ENCODE peak calls at places on chromosomes 13 and 19, in six cellular contexts. Y is upper lobe of left lung, S is HepG2, B is A549, J is K562, W is GM12878. F is an unnamed sample.

GRCh38 chr13:28650284-28650683 is 8.6 kb upstream of the POMP start:
- ATAC-seq in Y (no peak), S (no peak), B (no peak), J (no peak), W (peak), F (no peak)

GRCh38 chr13:106473174-106473573 is 62.3 kb downstream of the EFNB2 start:
- ATAC-seq in Y (no peak), S (no peak), B (no peak), J (no peak), W (peak), F (no peak)

GRCh38 chr13:29464105-29464679 is 131.3 kb downstream of the SLC7A1 start:
- ATAC-seq in Y (no peak), S (no peak), B (no peak), J (no peak), W (no peak), F (no peak)

GRCh38 chr19:4036576-4037300 is 29.2 kb downstream of the PIAS4 start:
- ATAC-seq in Y (no peak), S (no peak), B (no peak), J (no peak), W (no peak), F (no peak)

GRCh38 chr19:23118400-23118799 is 1.6 kb downstream of the ZNF730 start:
- ATAC-seq in Y (no peak), S (no peak), B (no peak), J (no peak), W (no peak), F (no peak)

GRCh38 chr19:47796785-47797184 is 7.6 kb downstream of the TPRX1 start:
- ATAC-seq in Y (no peak), S (no peak), B (no peak), J (no peak), W (no peak), F (no peak)

GRCh38 chr13:39788097-39788496 is 132.6 kb downstream of the COG6 start:
- ATAC-seq in Y (no peak), S (no peak), B (no peak), J (no peak), W (no peak), F (no peak)

GRCh38 chr19:14114854-14115253 is 2.7 kb downstream of the PRKACA start:
- ATAC-seq in Y (no peak), S (no peak), B (peak), J (no peak), W (peak), F (no peak)

GRCh38 chr19:38452430-38453366 is 19.2 kb downstream of the RYR1 start:
- ATAC-seq in Y (no peak), S (no peak), B (peak), J (peak), W (peak), F (peak)

GRCh38 chr19:10654610-10655456 is 687 bp downstream of the ILF3 start:
- ATAC-seq in Y (peak), S (peak), B (peak), J (peak), W (peak), F (peak)

DNA sequence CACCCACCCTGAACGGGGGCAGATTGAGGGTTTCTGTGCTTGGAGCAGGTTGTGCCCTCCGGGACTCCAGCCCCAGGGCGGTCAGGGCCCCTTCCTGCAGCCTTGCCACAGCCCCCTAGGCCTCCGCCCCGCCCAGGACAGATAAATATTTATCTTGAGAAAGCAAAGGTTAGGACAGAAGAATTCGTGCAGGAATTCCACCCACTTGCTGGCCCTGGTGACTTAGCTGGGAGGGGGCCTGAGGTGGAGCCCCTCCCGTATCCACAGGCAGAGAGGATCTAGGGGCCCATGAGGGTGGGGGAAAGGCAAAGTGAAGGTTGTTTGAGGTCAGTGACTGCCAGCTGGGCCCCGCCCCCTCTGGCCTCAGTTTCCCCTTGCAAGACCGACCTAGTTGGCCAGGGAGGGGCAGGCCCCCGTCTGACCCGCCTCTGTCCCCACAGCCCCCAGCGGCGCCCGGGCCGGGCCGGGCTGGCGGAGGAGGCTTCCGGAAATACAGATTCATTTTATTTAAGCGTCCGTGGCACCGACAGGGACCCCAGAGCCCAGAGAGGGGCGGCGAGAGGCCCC is 5.2 kb downstream of the MIDN start:
- ATAC-seq in Y (no peak), S (peak), B (peak), J (peak), W (no peak), F (peak)
- TF ChIP-seq EP300 in Y (peak), S (peak), B (no peak), J (peak), W (no peak), F (no peak)

DNA sequence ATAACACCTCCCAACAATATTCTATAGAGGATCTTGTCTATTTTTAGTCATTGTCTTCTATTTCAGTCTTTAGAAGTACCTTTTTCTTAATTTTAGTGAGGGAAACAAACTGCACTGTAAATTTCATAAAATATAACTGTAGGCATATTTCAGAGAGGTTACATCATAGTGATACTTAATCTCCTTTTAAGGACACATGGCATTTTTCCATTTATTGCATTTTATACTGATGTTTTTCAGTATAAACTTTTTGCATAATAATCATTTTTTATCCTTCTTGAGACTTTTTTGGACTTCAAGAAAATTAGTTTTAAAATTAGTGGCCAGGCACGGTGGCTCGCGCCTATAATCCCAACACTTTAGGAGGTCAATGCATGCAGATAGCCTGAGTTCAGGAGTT is 6.6 kb downstream of the ZNF700 start:
- ATAC-seq in Y (no peak), S (no peak), B (no peak), J (no peak), W (no peak), F (no peak)
- TF ChIP-seq EP300 in Y (no peak), S (no peak), B (no peak), J (no peak), W (no peak), F (no peak)

GRCh38 chr13:97279913-97280312 is 57.8 kb downstream of the MBNL2 start:
- ATAC-seq in Y (no peak), S (no peak), B (no peak), J (no peak), W (no peak), F (no peak)
- TF ChIP-seq EP300 in Y (no peak), S (no peak), B (no peak), J (no peak), W (no peak), F (no peak)

DNA sequence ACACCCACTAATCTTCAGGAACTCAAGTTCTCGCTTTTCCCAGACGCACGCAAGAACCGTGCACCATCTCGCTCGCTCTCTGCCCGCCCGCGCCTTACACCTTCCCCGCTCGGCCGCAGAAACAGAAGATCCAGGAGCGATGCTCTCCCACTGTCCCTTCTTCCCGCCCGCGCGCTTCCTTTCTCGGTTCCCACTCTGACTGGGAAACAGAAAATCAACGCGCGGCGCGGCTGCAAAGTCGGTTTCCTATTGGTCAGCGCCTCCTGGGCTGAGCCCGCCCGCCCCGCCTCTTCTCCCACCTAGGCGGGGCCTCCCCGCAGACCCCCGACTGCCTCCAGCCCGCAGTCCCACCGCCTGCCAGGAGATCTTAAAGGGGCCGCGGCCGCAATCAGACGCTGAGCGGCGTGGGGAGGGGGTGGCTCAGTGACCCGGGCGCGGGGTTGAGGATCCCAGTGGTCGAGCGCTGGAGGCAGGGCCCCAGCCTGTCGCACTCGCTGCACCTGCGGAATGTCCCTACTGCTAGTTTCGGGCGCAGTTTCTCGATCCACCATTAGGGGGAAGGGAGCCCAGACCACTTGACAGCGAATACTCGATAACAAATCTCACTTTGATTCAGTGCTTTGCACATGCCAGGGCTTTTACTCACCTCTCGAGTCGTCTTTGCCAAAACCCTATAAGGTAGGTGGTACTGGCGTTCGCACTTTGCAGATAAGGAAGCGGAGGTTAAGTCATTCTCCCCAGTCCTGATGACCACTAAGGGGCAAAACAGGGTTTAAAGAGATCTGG is 700 bp upstream of the SLC25A23 start:
- ATAC-seq in Y (peak), S (peak), B (peak), J (peak), W (peak), F (peak)
- TF ChIP-seq EP300 in Y (no peak), S (no peak), B (no peak), J (no peak), W (no peak), F (no peak)

GRCh38 chr13:67230243-67230773 is at the start of gene PCDH9:
- ATAC-seq in Y (peak), S (peak), B (peak), J (peak), W (peak), F (peak)
- TF ChIP-seq EP300 in Y (no peak), S (peak), B (no peak), J (no peak), W (no peak), F (no peak)

GRCh38 chr13:32947886-32948285 is 68.3 kb upstream of the KL start:
- ATAC-seq in Y (no peak), S (no peak), B (no peak), J (no peak), W (no peak), F (no peak)
- TF ChIP-seq EP300 in Y (no peak), S (no peak), B (no peak), J (no peak), W (no peak), F (no peak)